ENCODE peak calls at places on chromosomes 13 and 19, in ten cellular contexts. One of them, this sample, is unnamed.

GRCh38 chr13:20767309-20767943 is 6.3 kb downstream of the EEF1AKMT1 start:
- DNase-seq in pancreas: no peak
- DNase-seq in heart left ventricle: no peak
- DNase-seq in neural crest cell: no peak
- DNase-seq in mucosa of descending colon: no peak
- DNase-seq in Caco-2: no peak
- DNase-seq in body of pancreas: no peak
- DNase-seq in GM06990: no peak
- DNase-seq in WERI-Rb-1: no peak
- DNase-seq in ovary: no peak
- DNase-seq in this sample: no peak

GRCh38 chr13:34162545-34162936 is 344.6 kb downstream of the RFC3 start:
- DNase-seq in mucosa of descending colon: no peak
- DNase-seq in heart left ventricle: no peak
- DNase-seq in body of pancreas: no peak
- DNase-seq in Caco-2: no peak
- DNase-seq in neural crest cell: no peak
- DNase-seq in pancreas: no peak
- DNase-seq in WERI-Rb-1: no peak
- DNase-seq in ovary: no peak
- DNase-seq in GM06990: no peak
- DNase-seq in this sample: no peak

GRCh38 chr13:44022196-44022595 is 142.5 kb downstream of the LACC1 start:
- DNase-seq in neural crest cell: no peak
- DNase-seq in heart left ventricle: no peak
- DNase-seq in mucosa of descending colon: no peak
- DNase-seq in ovary: no peak
- DNase-seq in Caco-2: no peak
- DNase-seq in WERI-Rb-1: no peak
- DNase-seq in GM06990: no peak
- DNase-seq in pancreas: no peak
- DNase-seq in body of pancreas: no peak
- DNase-seq in this sample: no peak

GRCh38 chr13:59458908-59459579 is 704.7 kb downstream of the DIAPH3 start:
- DNase-seq in mucosa of descending colon: no peak
- DNase-seq in GM06990: no peak
- DNase-seq in neural crest cell: no peak
- DNase-seq in Caco-2: no peak
- DNase-seq in heart left ventricle: peak
- DNase-seq in ovary: no peak
- DNase-seq in WERI-Rb-1: no peak
- DNase-seq in body of pancreas: no peak
- DNase-seq in pancreas: no peak
- DNase-seq in this sample: no peak

GRCh38 chr13:39836038-39836437 is 180.6 kb downstream of the COG6 start:
- DNase-seq in body of pancreas: no peak
- DNase-seq in pancreas: no peak
- DNase-seq in Caco-2: no peak
- DNase-seq in WERI-Rb-1: no peak
- DNase-seq in GM06990: no peak
- DNase-seq in heart left ventricle: no peak
- DNase-seq in neural crest cell: no peak
- DNase-seq in mucosa of descending colon: no peak
- DNase-seq in ovary: no peak
- DNase-seq in this sample: no peak

GRCh38 chr13:109396266-109396665 is 390.1 kb downstream of the IRS2 start:
- DNase-seq in neural crest cell: no peak
- DNase-seq in body of pancreas: no peak
- DNase-seq in pancreas: no peak
- DNase-seq in heart left ventricle: no peak
- DNase-seq in GM06990: no peak
- DNase-seq in ovary: no peak
- DNase-seq in mucosa of descending colon: no peak
- DNase-seq in WERI-Rb-1: no peak
- DNase-seq in Caco-2: no peak
- DNase-seq in this sample: no peak

GRCh38 chr13:61778531-61778930 is 362.9 kb upstream of the PCDH20 start:
- DNase-seq in GM06990: no peak
- DNase-seq in Caco-2: no peak
- DNase-seq in mucosa of descending colon: no peak
- DNase-seq in body of pancreas: no peak
- DNase-seq in pancreas: no peak
- DNase-seq in neural crest cell: no peak
- DNase-seq in WERI-Rb-1: no peak
- DNase-seq in ovary: no peak
- DNase-seq in heart left ventricle: no peak
- DNase-seq in this sample: no peak

GRCh38 chr19:39698535-39698934 is 5.7 kb upstream of the LGALS14 start:
- DNase-seq in body of pancreas: no peak
- DNase-seq in WERI-Rb-1: no peak
- DNase-seq in ovary: no peak
- DNase-seq in neural crest cell: no peak
- DNase-seq in GM06990: no peak
- DNase-seq in heart left ventricle: no peak
- DNase-seq in pancreas: no peak
- DNase-seq in Caco-2: no peak
- DNase-seq in mucosa of descending colon: no peak
- DNase-seq in this sample: no peak

GRCh38 chr13:94232161-94232560 is 247.3 kb downstream of the DCT start:
- DNase-seq in GM06990: no peak
- DNase-seq in mucosa of descending colon: no peak
- DNase-seq in heart left ventricle: no peak
- DNase-seq in Caco-2: no peak
- DNase-seq in neural crest cell: no peak
- DNase-seq in WERI-Rb-1: no peak
- DNase-seq in pancreas: no peak
- DNase-seq in body of pancreas: no peak
- DNase-seq in ovary: no peak
- DNase-seq in this sample: no peak

GRCh38 chr13:110109910-110110309 is 197.0 kb downstream of the COL4A1 start:
- DNase-seq in body of pancreas: peak
- DNase-seq in WERI-Rb-1: peak
- DNase-seq in GM06990: no peak
- DNase-seq in Caco-2: no peak
- DNase-seq in ovary: peak
- DNase-seq in pancreas: no peak
- DNase-seq in heart left ventricle: peak
- DNase-seq in mucosa of descending colon: peak
- DNase-seq in neural crest cell: no peak
- DNase-seq in this sample: no peak

GRCh38 chr13:29909975-29910674 is 59.7 kb upstream of the UBL3 start:
- DNase-seq in heart left ventricle: no peak
- DNase-seq in GM06990: no peak
- DNase-seq in neural crest cell: no peak
- DNase-seq in ovary: no peak
- DNase-seq in mucosa of descending colon: no peak
- DNase-seq in body of pancreas: no peak
- DNase-seq in Caco-2: no peak
- DNase-seq in WERI-Rb-1: no peak
- DNase-seq in pancreas: no peak
- DNase-seq in this sample: no peak

GRCh38 chr13:114315074-114315785 is 927 bp downstream of the CHAMP1 start:
- DNase-seq in neural crest cell: no peak
- DNase-seq in mucosa of descending colon: no peak
- DNase-seq in heart left ventricle: no peak
- DNase-seq in body of pancreas: no peak
- DNase-seq in ovary: no peak
- DNase-seq in pancreas: no peak
- DNase-seq in WERI-Rb-1: no peak
- DNase-seq in GM06990: no peak
- DNase-seq in Caco-2: no peak
- DNase-seq in this sample: no peak

GRCh38 chr13:114311908-114312307 is 2.4 kb upstream of the CHAMP1 start:
- DNase-seq in Caco-2: no peak
- DNase-seq in ovary: no peak
- DNase-seq in heart left ventricle: no peak
- DNase-seq in body of pancreas: no peak
- DNase-seq in mucosa of descending colon: no peak
- DNase-seq in pancreas: no peak
- DNase-seq in WERI-Rb-1: no peak
- DNase-seq in GM06990: no peak
- DNase-seq in neural crest cell: no peak
- DNase-seq in this sample: no peak

GRCh38 chr13:114313061-114313860 is 1.0 kb upstream of the CHAMP1 start:
- DNase-seq in Caco-2: no peak
- DNase-seq in heart left ventricle: no peak
- DNase-seq in body of pancreas: no peak
- DNase-seq in pancreas: no peak
- DNase-seq in WERI-Rb-1: no peak
- DNase-seq in mucosa of descending colon: peak
- DNase-seq in GM06990: peak
- DNase-seq in neural crest cell: no peak
- DNase-seq in ovary: no peak
- DNase-seq in this sample: no peak

GRCh38 chr13:114311387-114311786 is 2.9 kb upstream of the CHAMP1 start:
- DNase-seq in WERI-Rb-1: no peak
- DNase-seq in heart left ventricle: no peak
- DNase-seq in GM06990: no peak
- DNase-seq in pancreas: no peak
- DNase-seq in mucosa of descending colon: no peak
- DNase-seq in ovary: no peak
- DNase-seq in Caco-2: no peak
- DNase-seq in neural crest cell: no peak
- DNase-seq in body of pancreas: no peak
- DNase-seq in this sample: no peak

GRCh38 chr13:114314074-114314912 is at the start of gene CHAMP1:
- DNase-seq in neural crest cell: peak
- DNase-seq in WERI-Rb-1: peak
- DNase-seq in Caco-2: peak
- DNase-seq in mucosa of descending colon: peak
- DNase-seq in ovary: peak
- DNase-seq in GM06990: peak
- DNase-seq in heart left ventricle: peak
- DNase-seq in pancreas: peak
- DNase-seq in body of pancreas: peak
- DNase-seq in this sample: peak
- TF ChIP-seq CTCF in neural crest cell: peak
- TF ChIP-seq CTCF in WERI-Rb-1: peak
- TF ChIP-seq CTCF in Caco-2: no peak
- TF ChIP-seq CTCF in mucosa of descending colon: no peak
- TF ChIP-seq CTCF in ovary: peak
- TF ChIP-seq CTCF in GM06990: no peak
- TF ChIP-seq CTCF in heart left ventricle: no peak
- TF ChIP-seq CTCF in pancreas: no peak
- TF ChIP-seq CTCF in body of pancreas: no peak
- TF ChIP-seq CTCF in this sample: no peak

GRCh38 chr19:55087542-55087935 is 11.9 kb downstream of the EPS8L1 start:
- DNase-seq in pancreas: no peak
- DNase-seq in mucosa of descending colon: no peak
- DNase-seq in Caco-2: no peak
- DNase-seq in body of pancreas: no peak
- DNase-seq in GM06990: no peak
- DNase-seq in heart left ventricle: no peak
- DNase-seq in neural crest cell: no peak
- DNase-seq in ovary: no peak
- DNase-seq in WERI-Rb-1: no peak
- DNase-seq in this sample: peak
- TF ChIP-seq CTCF in pancreas: no peak
- TF ChIP-seq CTCF in mucosa of descending colon: no peak
- TF ChIP-seq CTCF in Caco-2: no peak
- TF ChIP-seq CTCF in body of pancreas: no peak
- TF ChIP-seq CTCF in GM06990: no peak
- TF ChIP-seq CTCF in heart left ventricle: no peak
- TF ChIP-seq CTCF in neural crest cell: no peak
- TF ChIP-seq CTCF in ovary: no peak
- TF ChIP-seq CTCF in WERI-Rb-1: no peak
- TF ChIP-seq CTCF in this sample: no peak

GRCh38 chr13:77810891-77811290 is 107.7 kb downstream of the EDNRB start:
- DNase-seq in mucosa of descending colon: no peak
- DNase-seq in body of pancreas: no peak
- DNase-seq in heart left ventricle: no peak
- DNase-seq in WERI-Rb-1: no peak
- DNase-seq in GM06990: no peak
- DNase-seq in pancreas: no peak
- DNase-seq in ovary: no peak
- DNase-seq in Caco-2: no peak
- DNase-seq in neural crest cell: no peak
- DNase-seq in this sample: no peak

GRCh38 chr13:77815330-77815729 is 103.3 kb downstream of the EDNRB start:
- DNase-seq in neural crest cell: no peak
- DNase-seq in mucosa of descending colon: no peak
- DNase-seq in WERI-Rb-1: no peak
- DNase-seq in GM06990: no peak
- DNase-seq in pancreas: no peak
- DNase-seq in Caco-2: no peak
- DNase-seq in body of pancreas: no peak
- DNase-seq in heart left ventricle: no peak
- DNase-seq in ovary: no peak
- DNase-seq in this sample: no peak

GRCh38 chr13:77811981-77812380 is 106.7 kb downstream of the EDNRB start:
- DNase-seq in pancreas: no peak
- DNase-seq in mucosa of descending colon: no peak
- DNase-seq in ovary: no peak
- DNase-seq in body of pancreas: no peak
- DNase-seq in neural crest cell: no peak
- DNase-seq in Caco-2: no peak
- DNase-seq in heart left ventricle: no peak
- DNase-seq in GM06990: no peak
- DNase-seq in WERI-Rb-1: no peak
- DNase-seq in this sample: no peak

GRCh38 chr13:77810430-77810829 is 108.2 kb downstream of the EDNRB start:
- DNase-seq in body of pancreas: no peak
- DNase-seq in neural crest cell: no peak
- DNase-seq in pancreas: no peak
- DNase-seq in heart left ventricle: no peak
- DNase-seq in ovary: no peak
- DNase-seq in WERI-Rb-1: no peak
- DNase-seq in mucosa of descending colon: no peak
- DNase-seq in Caco-2: no peak
- DNase-seq in GM06990: no peak
- DNase-seq in this sample: no peak
- TF ChIP-seq CTCF in body of pancreas: peak
- TF ChIP-seq CTCF in neural crest cell: peak
- TF ChIP-seq CTCF in pancreas: no peak
- TF ChIP-seq CTCF in heart left ventricle: no peak
- TF ChIP-seq CTCF in ovary: no peak
- TF ChIP-seq CTCF in WERI-Rb-1: peak
- TF ChIP-seq CTCF in mucosa of descending colon: no peak
- TF ChIP-seq CTCF in Caco-2: no peak
- TF ChIP-seq CTCF in GM06990: peak
- TF ChIP-seq CTCF in this sample: peak

DNA sequence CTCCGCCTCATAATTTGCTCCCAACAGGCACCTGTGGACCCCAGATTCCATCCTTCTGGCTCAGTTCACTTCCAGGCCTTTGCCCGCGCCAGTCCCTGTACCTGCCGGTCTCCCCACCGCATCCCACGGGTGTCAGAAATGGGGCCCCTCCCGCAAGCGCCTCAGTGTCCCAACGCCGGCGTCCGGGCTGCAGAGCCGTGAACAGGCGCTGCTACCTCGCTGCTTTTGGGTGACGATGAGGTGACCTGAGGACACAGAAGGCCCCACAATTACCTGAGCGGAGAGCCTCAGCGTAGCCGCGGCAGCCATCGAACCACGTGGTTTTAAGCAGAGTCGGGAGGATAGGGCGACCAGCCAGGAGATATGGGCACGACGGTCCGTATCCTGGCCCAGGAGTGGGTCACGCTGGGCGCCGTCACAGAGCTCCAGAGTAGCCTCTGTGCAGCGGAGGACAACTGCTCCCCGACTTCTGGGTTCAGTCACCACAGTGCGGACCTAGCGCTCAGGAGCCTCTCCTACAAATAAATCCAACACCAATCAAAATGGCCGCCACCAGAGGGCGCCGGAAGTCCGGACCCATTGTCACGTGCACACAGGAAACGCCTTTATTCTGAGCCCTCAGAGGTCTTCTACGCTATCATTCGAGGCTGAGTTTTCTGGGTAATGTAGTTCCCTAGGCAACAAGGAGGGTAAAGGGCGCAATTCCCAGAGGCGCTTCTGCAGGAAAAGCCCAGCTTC is at the start of gene ZNF814:
- DNase-seq in Caco-2: peak
- DNase-seq in neural crest cell: peak
- DNase-seq in pancreas: peak
- DNase-seq in heart left ventricle: peak
- DNase-seq in ovary: peak
- DNase-seq in GM06990: peak
- DNase-seq in WERI-Rb-1: peak
- DNase-seq in mucosa of descending colon: peak
- DNase-seq in body of pancreas: peak
- DNase-seq in this sample: peak
- TF ChIP-seq CTCF in Caco-2: no peak
- TF ChIP-seq CTCF in neural crest cell: peak
- TF ChIP-seq CTCF in pancreas: no peak
- TF ChIP-seq CTCF in heart left ventricle: peak
- TF ChIP-seq CTCF in ovary: peak
- TF ChIP-seq CTCF in GM06990: peak
- TF ChIP-seq CTCF in WERI-Rb-1: no peak
- TF ChIP-seq CTCF in mucosa of descending colon: no peak
- TF ChIP-seq CTCF in body of pancreas: peak
- TF ChIP-seq CTCF in this sample: peak